ENCODE peak calls at places on chromosome 12, in six cellular contexts. One of them, this sample, is unnamed.

GRCh38 chr12:89333564-89334252 is 18.6 kb downstream of the DUSP6 start:
- DNase-seq in stimulated activated CD8-positive, alpha-beta memory T cell treated with anti-CD3 and anti-CD28 coated beads, Interleukin-7, amount 100 ng/mL, for 48 hours: no peak
- DNase-seq in RPMI8226: peak
- DNase-seq in NCI-H1417: no peak
- DNase-seq in AG04450: no peak
- DNase-seq in T1000: no peak
- DNase-seq in this sample: no peak

GRCh38 chr12:58916891-58917570 is 3.3 kb downstream of the LRIG3 start:
- DNase-seq in stimulated activated CD8-positive, alpha-beta memory T cell treated with anti-CD3 and anti-CD28 coated beads, Interleukin-7, amount 100 ng/mL, for 48 hours: no peak
- DNase-seq in RPMI8226: peak
- DNase-seq in NCI-H1417: peak
- DNase-seq in AG04450: no peak
- DNase-seq in T1000: no peak
- DNase-seq in this sample: peak

GRCh38 chr12:122976648-122976975 is 1.6 kb downstream of the OGFOD2 start:
- DNase-seq in stimulated activated CD8-positive, alpha-beta memory T cell treated with anti-CD3 and anti-CD28 coated beads, Interleukin-7, amount 100 ng/mL, for 48 hours: no peak
- DNase-seq in RPMI8226: no peak
- DNase-seq in NCI-H1417: no peak
- DNase-seq in AG04450: no peak
- DNase-seq in T1000: no peak
- DNase-seq in this sample: no peak

GRCh38 chr12:113971392-113971791 is 5.3 kb upstream of the RBM19 start:
- DNase-seq in stimulated activated CD8-positive, alpha-beta memory T cell treated with anti-CD3 and anti-CD28 coated beads, Interleukin-7, amount 100 ng/mL, for 48 hours: no peak
- DNase-seq in RPMI8226: no peak
- DNase-seq in NCI-H1417: no peak
- DNase-seq in AG04450: no peak
- DNase-seq in T1000: no peak
- DNase-seq in this sample: no peak

GRCh38 chr12:28814246-28814645 is 334.8 kb upstream of the FAR2 start:
- DNase-seq in stimulated activated CD8-positive, alpha-beta memory T cell treated with anti-CD3 and anti-CD28 coated beads, Interleukin-7, amount 100 ng/mL, for 48 hours: no peak
- DNase-seq in RPMI8226: no peak
- DNase-seq in NCI-H1417: no peak
- DNase-seq in AG04450: no peak
- DNase-seq in T1000: no peak
- DNase-seq in this sample: no peak

GRCh38 chr12:85872497-85873091 is 1.5 kb upstream of the NTS start:
- DNase-seq in stimulated activated CD8-positive, alpha-beta memory T cell treated with anti-CD3 and anti-CD28 coated beads, Interleukin-7, amount 100 ng/mL, for 48 hours: no peak
- DNase-seq in RPMI8226: peak
- DNase-seq in NCI-H1417: peak
- DNase-seq in AG04450: peak
- DNase-seq in T1000: no peak
- DNase-seq in this sample: peak

GRCh38 chr12:113684908-113685512 is 213.3 kb upstream of the LHX5 start:
- DNase-seq in stimulated activated CD8-positive, alpha-beta memory T cell treated with anti-CD3 and anti-CD28 coated beads, Interleukin-7, amount 100 ng/mL, for 48 hours: no peak
- DNase-seq in RPMI8226: no peak
- DNase-seq in NCI-H1417: peak
- DNase-seq in AG04450: no peak
- DNase-seq in T1000: no peak
- DNase-seq in this sample: peak

GRCh38 chr12:26245175-26245942 is 50.0 kb downstream of the SSPN start:
- DNase-seq in stimulated activated CD8-positive, alpha-beta memory T cell treated with anti-CD3 and anti-CD28 coated beads, Interleukin-7, amount 100 ng/mL, for 48 hours: no peak
- DNase-seq in RPMI8226: peak
- DNase-seq in NCI-H1417: no peak
- DNase-seq in AG04450: no peak
- DNase-seq in T1000: no peak
- DNase-seq in this sample: no peak

GRCh38 chr12:89469361-89469760 is 55.2 kb downstream of the GALNT4 start:
- DNase-seq in stimulated activated CD8-positive, alpha-beta memory T cell treated with anti-CD3 and anti-CD28 coated beads, Interleukin-7, amount 100 ng/mL, for 48 hours: no peak
- DNase-seq in RPMI8226: no peak
- DNase-seq in NCI-H1417: no peak
- DNase-seq in AG04450: no peak
- DNase-seq in T1000: no peak
- DNase-seq in this sample: no peak

GRCh38 chr12:6946033-6946919 is 2.5 kb downstream of the C12orf57 start:
- DNase-seq in stimulated activated CD8-positive, alpha-beta memory T cell treated with anti-CD3 and anti-CD28 coated beads, Interleukin-7, amount 100 ng/mL, for 48 hours: no peak
- DNase-seq in RPMI8226: peak
- DNase-seq in NCI-H1417: peak
- DNase-seq in AG04450: no peak
- DNase-seq in T1000: no peak
- DNase-seq in this sample: peak

GRCh38 chr12:3088251-3088650 is 11.1 kb downstream of the TSPAN9 start:
- DNase-seq in stimulated activated CD8-positive, alpha-beta memory T cell treated with anti-CD3 and anti-CD28 coated beads, Interleukin-7, amount 100 ng/mL, for 48 hours: no peak
- DNase-seq in RPMI8226: no peak
- DNase-seq in NCI-H1417: no peak
- DNase-seq in AG04450: no peak
- DNase-seq in T1000: no peak
- DNase-seq in this sample: no peak

GRCh38 chr12:16198884-16199283 is 78.6 kb downstream of the SLC15A5 start:
- DNase-seq in stimulated activated CD8-positive, alpha-beta memory T cell treated with anti-CD3 and anti-CD28 coated beads, Interleukin-7, amount 100 ng/mL, for 48 hours: no peak
- DNase-seq in RPMI8226: peak
- DNase-seq in NCI-H1417: no peak
- DNase-seq in AG04450: no peak
- DNase-seq in T1000: no peak
- DNase-seq in this sample: no peak

GRCh38 chr12:55729592-55730446 is 1.0 kb upstream of the CD63 start:
- DNase-seq in stimulated activated CD8-positive, alpha-beta memory T cell treated with anti-CD3 and anti-CD28 coated beads, Interleukin-7, amount 100 ng/mL, for 48 hours: peak
- DNase-seq in RPMI8226: peak
- DNase-seq in NCI-H1417: peak
- DNase-seq in AG04450: peak
- DNase-seq in T1000: peak
- DNase-seq in this sample: peak

GRCh38 chr12:128116537-128116936 is 150.4 kb upstream of the TMEM132C start:
- DNase-seq in stimulated activated CD8-positive, alpha-beta memory T cell treated with anti-CD3 and anti-CD28 coated beads, Interleukin-7, amount 100 ng/mL, for 48 hours: no peak
- DNase-seq in RPMI8226: no peak
- DNase-seq in NCI-H1417: no peak
- DNase-seq in AG04450: no peak
- DNase-seq in T1000: no peak
- DNase-seq in this sample: no peak

GRCh38 chr12:23204933-23205778 is 580.2 kb downstream of the ETNK1 start:
- DNase-seq in stimulated activated CD8-positive, alpha-beta memory T cell treated with anti-CD3 and anti-CD28 coated beads, Interleukin-7, amount 100 ng/mL, for 48 hours: no peak
- DNase-seq in RPMI8226: peak
- DNase-seq in NCI-H1417: peak
- DNase-seq in AG04450: peak
- DNase-seq in T1000: peak
- DNase-seq in this sample: peak

GRCh38 chr12:2856901-2857495 is at the start of gene TEX52:
- DNase-seq in stimulated activated CD8-positive, alpha-beta memory T cell treated with anti-CD3 and anti-CD28 coated beads, Interleukin-7, amount 100 ng/mL, for 48 hours: no peak
- DNase-seq in RPMI8226: no peak
- DNase-seq in NCI-H1417: peak
- DNase-seq in AG04450: no peak
- DNase-seq in T1000: no peak
- DNase-seq in this sample: no peak

GRCh38 chr12:28811457-28811856 is 337.6 kb upstream of the FAR2 start:
- DNase-seq in stimulated activated CD8-positive, alpha-beta memory T cell treated with anti-CD3 and anti-CD28 coated beads, Interleukin-7, amount 100 ng/mL, for 48 hours: no peak
- DNase-seq in RPMI8226: no peak
- DNase-seq in NCI-H1417: no peak
- DNase-seq in AG04450: no peak
- DNase-seq in T1000: no peak
- DNase-seq in this sample: no peak

GRCh38 chr12:130710733-130711080 is 5.4 kb downstream of the RIMBP2 start:
- DNase-seq in stimulated activated CD8-positive, alpha-beta memory T cell treated with anti-CD3 and anti-CD28 coated beads, Interleukin-7, amount 100 ng/mL, for 48 hours: no peak
- DNase-seq in RPMI8226: no peak
- DNase-seq in NCI-H1417: no peak
- DNase-seq in AG04450: no peak
- DNase-seq in T1000: no peak
- DNase-seq in this sample: no peak

GRCh38 chr12:19190292-19191031 is 60.9 kb downstream of the PLEKHA5 start:
- DNase-seq in stimulated activated CD8-positive, alpha-beta memory T cell treated with anti-CD3 and anti-CD28 coated beads, Interleukin-7, amount 100 ng/mL, for 48 hours: no peak
- DNase-seq in RPMI8226: no peak
- DNase-seq in NCI-H1417: no peak
- DNase-seq in AG04450: no peak
- DNase-seq in T1000: no peak
- DNase-seq in this sample: no peak